ENCODE peak calls at places on chromosomes 16 and 17, in five cellular contexts. J, R, T, A and Q are unnamed samples.

GRCh38 chr17:185445-186138 is 4.1 kb upstream of the DOC2B start:
- DNase-seq in J (no peak), R (no peak), T (no peak), A (no peak), Q (no peak)

GRCh38 chr17:48925991-48926342 is 17.8 kb downstream of the UBE2Z start:
- DNase-seq in J (no peak), R (peak; percentile 55), A (no peak), T (no peak), Q (no peak)

GRCh38 chr16:67241008-67241900 is 6.0 kb downstream of the FHOD1 start:
- DNase-seq in A (peak; percentile 91), T (peak; percentile 82), R (peak; percentile 91), J (no peak), Q (peak; percentile 93)

GRCh38 chr17:1796800-1797199 is 32.9 kb downstream of the SMYD4 start:
- DNase-seq in J (peak; percentile 14), A (no peak), T (no peak), R (no peak), Q (no peak)

GRCh38 chr16:24203675-24204074 is 52.5 kb upstream of the CACNG3 start:
- DNase-seq in A (no peak), T (no peak), J (no peak), R (no peak), Q (no peak)

GRCh38 chr17:42773290-42774035 is at the start of gene VPS25:
- DNase-seq in J (peak; percentile 83), R (peak; percentile 70), T (peak; percentile 72), A (peak; percentile 80), Q (peak; percentile 93)

GRCh38 chr16:31109622-31110021 is 1.4 kb downstream of the BCKDK start:
- DNase-seq in A (no peak), J (no peak), R (no peak), T (no peak), Q (no peak)

GRCh38 chr16:57537596-57538234 is 1.3 kb upstream of the CCDC102A start:
- DNase-seq in A (no peak), J (peak; percentile 7), R (no peak), T (no peak), Q (no peak)

GRCh38 chr16:47110939-47111338 is 32.8 kb downstream of the NETO2 start:
- DNase-seq in J (no peak), A (no peak), T (no peak), R (no peak), Q (no peak)

GRCh38 chr16:18958621-18959578 is 24.8 kb upstream of the TMC7 start:
- DNase-seq in R (no peak), A (no peak), J (no peak), T (no peak), Q (no peak)

GRCh38 chr16:4190934-4191333 is 50.9 kb downstream of the SRL start:
- DNase-seq in A (no peak), T (no peak), R (no peak), J (no peak), Q (no peak)

GRCh38 chr16:70428178-70428998 is 10.5 kb downstream of the ST3GAL2 start:
- DNase-seq in J (peak; percentile 93), T (peak; percentile 96), A (peak; percentile 87), R (peak; percentile 98), Q (peak; percentile 95)

GRCh38 chr17:19470529-19471261 is 59.7 kb downstream of the RNF112 start:
- DNase-seq in R (peak; percentile 87), A (peak; percentile 35), T (peak; percentile 68), J (peak; percentile 85), Q (peak; percentile 67)

GRCh38 chr16:90011196-90011819 is 7.9 kb downstream of the DBNDD1 start:
- DNase-seq in A (no peak), J (no peak), R (no peak), T (no peak), Q (no peak)

GRCh38 chr16:30728321-30728720 is 19.9 kb upstream of the PHKG2 start:
- DNase-seq in J (no peak), R (no peak), A (no peak), T (no peak), Q (no peak)

GRCh38 chr17:76232342-76232741 is 8.0 kb downstream of the RNF157 start:
- DNase-seq in A (no peak), R (no peak), J (no peak), T (no peak), Q (peak; percentile 92)

GRCh38 chr16:50593410-50594139 is 45.4 kb downstream of the NKD1 start:
- DNase-seq in R (no peak), A (no peak), J (no peak), T (no peak), Q (no peak)

GRCh38 chr17:46878055-46878454 is 26.7 kb downstream of the WNT9B start:
- DNase-seq in A (no peak), R (peak; percentile 7), T (peak; percentile 41), J (peak; percentile 18), Q (no peak)

GRCh38 chr17:38605852-38606645 is at the start of gene SRCIN1:
- DNase-seq in J (peak; percentile 56), A (peak; percentile 76), R (peak; percentile 56), T (peak; percentile 40), Q (peak; percentile 64)

GRCh38 chr16:674968-675883 is at the start of gene RHBDL1:
- DNase-seq in T (peak; percentile 61), A (no peak), R (peak; percentile 38), J (no peak), Q (no peak)

GRCh38 chr16:55501549-55502322 is 7.1 kb upstream of the LPCAT2 start:
- DNase-seq in A (no peak), T (no peak), J (peak; percentile 18), R (no peak), Q (no peak)

GRCh38 chr16:55497558-55497957 is 11.3 kb upstream of the LPCAT2 start:
- DNase-seq in T (no peak), J (no peak), R (no peak), A (no peak), Q (no peak)

GRCh38 chr16:55499951-55500350 is 8.9 kb upstream of the LPCAT2 start:
- DNase-seq in J (peak; percentile 13), A (no peak), T (no peak), R (no peak), Q (peak; percentile 98)

GRCh38 chr16:55498101-55498500 is 10.8 kb upstream of the LPCAT2 start:
- DNase-seq in T (no peak), R (no peak), A (no peak), J (no peak), Q (no peak)

GRCh38 chr16:55499281-55499680 is 9.6 kb upstream of the LPCAT2 start:
- DNase-seq in T (no peak), A (no peak), R (no peak), J (no peak), Q (no peak)
- TF ChIP-seq CTCF in T (no peak), A (no peak), R (no peak), J (no peak), Q (no peak)

GRCh38 chr16:80935691-80936090 is 71.0 kb downstream of the CMC2 start:
- DNase-seq in A (no peak), J (no peak), T (no peak), R (peak; percentile 61), Q (no peak)

GRCh38 chr16:80938035-80938927 is 68.4 kb downstream of the CMC2 start:
- DNase-seq in R (no peak), J (peak; percentile 77), T (no peak), A (no peak), Q (peak; percentile 98)

GRCh38 chr16:80940069-80940856 is 66.4 kb downstream of the CMC2 start:
- DNase-seq in A (no peak), T (no peak), J (no peak), R (no peak), Q (peak; percentile 27)

GRCh38 chr16:80936410-80936809 is 70.3 kb downstream of the CMC2 start:
- DNase-seq in T (no peak), J (no peak), A (no peak), R (no peak), Q (peak; percentile 14)

DNA sequence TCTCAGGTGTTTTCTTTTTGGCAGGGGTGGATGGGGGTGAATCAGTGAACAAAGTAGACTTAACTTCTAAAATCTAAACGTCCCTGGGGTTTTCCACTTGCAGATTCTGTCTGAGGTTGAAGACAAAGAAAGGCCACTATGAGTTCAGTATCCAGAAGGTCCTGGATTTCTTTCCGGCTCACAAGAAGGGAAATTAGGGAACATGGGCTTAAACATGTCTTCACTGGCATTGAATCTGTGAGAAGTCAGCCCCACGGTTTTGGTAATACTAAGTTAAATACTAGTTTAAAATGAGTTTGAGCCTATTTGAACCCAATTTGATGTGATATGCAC is 67.8 kb downstream of the CMC2 start:
- DNase-seq in J (no peak), R (no peak), T (no peak), A (no peak), Q (no peak)
- H3K4me3 ChIP-seq in J (no peak overlapping the region), R (no peak overlapping the region), T (no peak overlapping the region), A (no peak overlapping the region), Q (no peak overlapping the region)

GRCh38 chr17:50865868-50866260 is 290 bp downstream of the TOB1 start:
- DNase-seq in A (no peak), J (no peak), T (no peak), R (no peak), Q (no peak)

GRCh38 chr17:50868594-50868993 is 2.4 kb upstream of the TOB1 start:
- DNase-seq in R (no peak), J (no peak), A (no peak), T (no peak), Q (no peak)

GRCh38 chr17:50866261-50866949 is at the start of gene TOB1:
- DNase-seq in A (peak; percentile 98), J (peak; percentile 98), T (peak; percentile 99), R (peak; percentile 98), Q (peak; percentile 98)

GRCh38 chr17:50867856-50868438 is 1.8 kb upstream of the TOB1 start:
- DNase-seq in R (no peak), J (no peak), T (no peak), A (no peak), Q (no peak)

DNA sequence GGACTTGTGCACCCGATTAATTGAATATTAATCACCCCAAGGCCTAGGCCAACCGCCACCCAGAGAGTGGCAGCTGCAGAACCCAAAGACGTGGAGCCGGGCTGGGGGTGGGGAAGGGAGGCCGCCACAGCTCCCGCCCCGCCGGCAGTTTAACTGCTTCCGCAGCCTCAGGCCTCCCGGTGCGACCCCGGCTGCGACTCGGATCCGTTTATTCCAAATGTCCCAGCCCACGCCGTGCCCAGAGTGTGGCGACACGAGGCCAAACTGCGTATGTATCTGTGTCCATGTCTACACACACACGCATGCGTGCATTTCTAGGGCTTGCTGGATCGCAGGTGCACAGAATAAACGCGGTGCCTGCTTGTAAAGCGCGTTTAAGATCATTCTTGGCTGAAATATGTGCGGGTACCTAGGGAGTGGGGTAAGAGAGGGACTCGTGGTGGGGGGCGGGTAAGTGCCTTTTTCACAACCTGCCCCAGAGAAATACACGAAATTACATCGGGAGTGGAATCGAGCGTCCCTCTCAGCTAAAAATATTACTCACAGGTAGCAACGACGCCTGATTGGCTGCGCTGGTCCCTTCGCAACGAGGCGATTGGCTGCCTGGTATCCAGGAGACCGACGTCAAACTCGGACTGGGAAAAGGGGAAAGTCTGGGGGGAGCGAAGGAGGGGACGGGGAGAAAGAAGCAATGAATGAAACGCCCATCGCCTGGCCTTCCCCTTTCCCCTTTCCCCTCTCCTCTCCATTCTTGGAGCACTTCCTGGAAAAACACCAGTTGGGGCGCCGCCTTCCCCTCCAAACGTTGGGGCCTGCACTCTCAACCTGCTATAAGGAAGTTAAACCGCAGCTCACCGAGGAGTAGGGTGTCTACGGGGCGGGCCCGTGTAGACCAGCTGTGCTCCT is 1.0 kb upstream of the TOB1 start:
- DNase-seq in T (peak; percentile 89), R (peak; percentile 98), A (peak; percentile 96), J (peak; percentile 90), Q (peak; percentile 97)
- TF ChIP-seq CTCF in T (no peak), R (no peak), A (no peak), J (no peak), Q (no peak)

DNA sequence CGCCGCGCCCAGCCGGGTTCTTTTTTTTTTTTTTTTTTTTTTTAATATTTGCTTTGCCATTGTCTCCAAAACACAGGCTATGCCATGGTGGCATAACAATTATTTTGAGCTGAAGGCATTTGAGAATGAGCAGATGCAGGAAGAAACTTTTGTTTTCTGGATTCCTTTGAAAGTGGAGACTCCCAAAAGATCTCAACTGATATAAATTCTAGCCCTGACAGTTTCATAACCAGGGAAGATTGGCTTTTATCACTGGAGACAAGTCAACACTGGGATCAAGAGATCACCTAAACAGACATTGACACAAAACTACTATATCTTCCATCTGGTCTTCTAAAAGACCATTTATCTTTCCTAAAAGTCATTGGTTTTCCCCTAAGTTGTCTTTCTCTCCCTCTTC is 10.1 kb upstream of the PRKCA start:
- DNase-seq in T (no peak), A (no peak), J (no peak), R (no peak), Q (no peak)
- H3K4me3 ChIP-seq in T (no peak overlapping the region), A (no peak overlapping the region), J (no peak overlapping the region), R (no peak overlapping the region), Q (no peak overlapping the region)